ENCODE peak calls at places on chromosomes 11 and 22, in five cellular contexts. V is vagina, Y is heart left ventricle, E is stomach, N is uterus. K is an unnamed sample.

GRCh38 chr22:37304595-37305343 is 22.5 kb downstream of the CYTH4 start:
- DNase-seq in Y (no peak), V (no peak), E (no peak), N (no peak), K (no peak)

GRCh38 chr11:101202614-101203013 is 73.0 kb upstream of the PGR start:
- DNase-seq in V (no peak), N (no peak), Y (no peak), E (no peak), K (no peak)

GRCh38 chr11:12765428-12765827 is 91.2 kb downstream of the TEAD1 start:
- DNase-seq in E (no peak), V (peak), Y (peak), N (no peak), K (no peak)

GRCh38 chr11:132913295-132913694 is 619.0 kb downstream of the OPCML start:
- DNase-seq in Y (no peak), V (no peak), E (no peak), N (no peak), K (no peak)

GRCh38 chr11:116925050-116925449 is 87.6 kb upstream of the APOA1 start:
- DNase-seq in N (no peak), Y (no peak), V (no peak), E (no peak), K (peak)

GRCh38 chr22:24444729-24445466 is 17.5 kb downstream of the ADORA2A start:
- DNase-seq in V (no peak), E (no peak), Y (no peak), N (no peak), K (no peak)

GRCh38 chr11:79110308-79110707 is 330.5 kb downstream of the TENM4 start:
- DNase-seq in Y (no peak), E (no peak), N (no peak), V (no peak), K (no peak)

GRCh38 chr11:15059132-15059531 is 14.3 kb upstream of the CALCB start:
- DNase-seq in N (no peak), V (no peak), Y (no peak), E (no peak), K (no peak)

GRCh38 chr11:112453601-112454577 is 193.2 kb upstream of the PLET1 start:
- DNase-seq in N (no peak), E (peak), V (no peak), Y (no peak), K (no peak)

DNA sequence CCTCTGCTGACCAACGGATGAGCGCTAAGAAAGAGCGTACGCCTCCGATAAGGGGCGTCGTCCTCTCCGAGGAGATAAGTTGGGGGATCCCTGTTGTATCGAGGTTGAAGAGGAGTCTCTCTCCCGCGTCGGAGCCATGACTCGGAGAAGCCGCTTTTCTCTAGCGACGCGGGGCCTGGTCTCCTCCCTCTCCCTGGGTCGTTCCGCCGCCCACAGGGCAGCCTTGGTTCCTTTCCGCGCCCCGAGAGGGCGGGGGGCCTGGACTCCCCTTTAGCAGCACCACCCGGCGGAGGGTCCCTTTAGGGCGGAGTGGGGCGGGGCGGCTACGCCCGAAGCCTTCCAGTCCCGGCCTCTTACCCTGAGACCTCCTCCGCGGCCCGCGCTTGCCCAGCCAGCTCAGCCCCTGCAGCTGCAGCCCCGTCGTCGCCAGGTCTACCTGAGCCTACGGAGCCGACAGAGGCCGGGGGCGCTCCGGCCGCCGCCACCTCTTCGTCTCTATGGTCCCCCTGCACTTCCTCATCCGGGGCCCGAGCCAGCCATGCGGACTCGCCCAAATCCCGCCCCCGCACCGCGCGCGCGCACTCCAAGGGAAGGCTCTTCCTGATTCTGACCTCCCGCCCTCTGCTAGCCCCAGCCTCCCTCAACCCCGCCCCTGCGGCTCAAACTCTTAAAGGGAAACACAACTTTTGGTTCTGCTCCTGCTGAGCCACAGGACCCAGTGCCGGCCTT is at the start of gene PRR14L:
- DNase-seq in E (peak), Y (peak), V (peak), N (peak), K (peak)
- TF ChIP-seq CTCF in E (no peak), Y (no peak), V (peak), N (peak), K (peak)

GRCh38 chr22:41417622-41418390 is 28.8 kb downstream of the TOB2 start:
- DNase-seq in V (no peak), Y (peak), E (peak), N (peak), K (peak)
- TF ChIP-seq POLR2A in V (no peak), Y (peak), E (no peak), N (no peak), K (peak)

GRCh38 chr11:74044538-74044937 is 35.7 kb upstream of the UCP3 start:
- DNase-seq in Y (no peak), N (no peak), E (no peak), V (no peak), K (no peak)
- TF ChIP-seq CTCF in Y (no peak), N (no peak), E (no peak), V (no peak), K (no peak)

GRCh38 chr22:38350444-38351359 is 33.5 kb upstream of the CSNK1E start:
- DNase-seq in Y (no peak), V (no peak), E (peak), N (no peak), K (no peak)
- TF ChIP-seq POLR2A in Y (no peak), V (no peak), E (no peak), N (no peak), K (no peak)

GRCh38 chr22:45915151-45915550 is 61.8 kb downstream of the WNT7B start:
- DNase-seq in N (no peak), Y (no peak), E (no peak), V (no peak), K (no peak)
- TF ChIP-seq CTCF in N (no peak), Y (no peak), E (no peak), V (no peak), K (no peak)

GRCh38 chr11:199782-200181 is 6.9 kb downstream of the SCGB1C1 start:
- DNase-seq in V (no peak), N (no peak), Y (peak), E (peak), K (peak)

GRCh38 chr11:202490-202889 is 4.7 kb downstream of the BET1L start:
- DNase-seq in E (peak), V (peak), Y (no peak), N (peak), K (no peak)

GRCh38 chr11:201936-202335 is 5.3 kb downstream of the BET1L start:
- DNase-seq in V (no peak), N (peak), Y (no peak), E (peak), K (peak)

GRCh38 chr11:199004-199581 is 6.2 kb downstream of the SCGB1C1 start:
- DNase-seq in V (peak), N (no peak), Y (peak), E (peak), K (peak)

DNA sequence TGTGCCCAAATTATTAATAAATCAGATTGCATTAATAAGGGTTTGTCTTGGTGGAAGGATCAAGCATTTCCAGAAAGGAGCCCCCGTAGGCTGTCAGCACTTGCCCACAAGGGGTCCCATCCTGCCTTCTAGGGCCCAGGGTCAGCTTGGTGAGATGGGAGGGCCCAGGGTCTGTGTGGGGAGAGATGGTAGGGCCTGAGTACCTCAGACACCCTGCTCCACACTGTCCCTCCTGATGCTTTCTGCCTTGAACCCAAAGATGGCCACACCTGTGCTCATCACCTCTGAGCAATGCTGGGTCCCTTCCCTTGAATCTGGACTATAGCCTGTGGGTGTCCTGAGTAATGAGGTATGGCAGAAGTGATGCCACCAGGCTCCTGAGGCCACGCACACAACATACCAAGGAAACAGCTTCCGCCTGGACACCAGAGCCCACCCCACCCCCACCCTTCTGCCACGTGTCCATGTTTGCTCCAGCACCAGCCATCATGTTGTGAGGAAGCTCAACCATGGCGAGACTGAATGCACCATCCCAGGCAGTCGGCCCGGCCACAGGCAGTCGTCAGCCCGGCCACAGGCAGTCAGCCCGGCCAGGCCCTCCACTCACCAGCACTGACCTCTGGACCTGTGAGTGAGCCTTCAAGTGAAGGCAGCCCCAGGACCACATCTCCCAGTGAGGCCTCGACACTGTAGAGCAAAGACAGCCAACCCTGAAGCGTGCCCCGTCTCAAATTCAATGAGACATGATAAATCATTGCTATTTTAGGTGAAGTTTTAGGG is 6.8 kb downstream of the BET1L start:
- DNase-seq in N (no peak), E (peak), Y (no peak), V (peak), K (peak)
- TF ChIP-seq POLR2A in N (no peak), E (no peak), Y (no peak), V (no peak), K (no peak)

DNA sequence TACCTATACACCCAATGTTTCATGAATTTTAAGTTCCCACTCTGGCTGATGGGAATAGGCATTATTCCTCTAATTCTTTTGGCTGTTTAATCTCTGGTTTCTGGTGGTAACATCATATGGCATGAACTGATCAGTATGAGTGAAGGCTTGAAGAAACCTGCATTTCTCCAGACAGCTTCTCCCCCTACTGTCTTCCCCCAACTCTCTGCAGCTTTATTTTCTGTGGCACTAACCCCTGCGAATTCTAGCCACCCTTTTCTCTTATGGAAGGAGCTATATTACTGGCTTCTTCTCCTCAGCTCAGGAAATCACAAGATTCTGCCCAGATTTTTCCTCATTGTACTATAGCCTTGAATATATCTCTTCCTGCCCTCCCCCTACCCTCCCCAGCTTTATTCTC is 57.1 kb downstream of the CASP12 start:
- DNase-seq in V (no peak), E (no peak), Y (no peak), N (no peak), K (no peak)
- TF ChIP-seq CTCF in V (no peak), E (no peak), Y (no peak), N (no peak), K (no peak)

GRCh38 chr11:122339661-122340060 is 223.6 kb upstream of the BLID start:
- DNase-seq in E (no peak), N (no peak), Y (no peak), V (no peak), K (no peak)

GRCh38 chr11:122344281-122344680 is 228.3 kb upstream of the BLID start:
- DNase-seq in Y (no peak), E (no peak), N (no peak), V (no peak), K (no peak)

GRCh38 chr11:122342089-122342749 is 226.2 kb upstream of the BLID start:
- DNase-seq in V (no peak), E (no peak), N (no peak), Y (no peak), K (no peak)

GRCh38 chr11:122340607-122341006 is 224.6 kb upstream of the BLID start:
- DNase-seq in E (no peak), N (no peak), V (no peak), Y (no peak), K (no peak)

GRCh38 chr11:122343247-122343646 is 227.2 kb upstream of the BLID start:
- DNase-seq in Y (no peak), E (no peak), V (no peak), N (no peak), K (no peak)
- TF ChIP-seq POLR2A in Y (no peak), E (no peak), V (no peak), N (no peak), K (no peak)

K was measured in Peyer's patch.